ENCODE peak calls at places on chromosomes 1 and 21, in four cellular contexts. I is CD8-positive, alpha-beta T cell; Z is lung; E is H1. H is an unnamed sample.

GRCh38 chr1:152190589-152190988 is 31.6 kb upstream of the RPTN start:
- DNase-seq in I (no peak), Z (no peak), E (no peak), H (no peak)

GRCh38 chr1:29280780-29281131 is 44.4 kb downstream of the PTPRU start:
- DNase-seq in I (no peak), Z (no peak), E (no peak), H (no peak)

GRCh38 chr1:230310381-230311163 is 115.6 kb downstream of the PGBD5 start:
- DNase-seq in I (peak; percentile 83), Z (peak; percentile 77), E (no peak), H (no peak)

GRCh38 chr21:31524140-31524539 is 135.4 kb upstream of the SOD1 start:
- DNase-seq in I (no peak), Z (no peak), E (no peak), H (no peak)

GRCh38 chr1:164308101-164308500 is 250.9 kb upstream of the PBX1 start:
- DNase-seq in I (no peak), Z (no peak), E (no peak), H (no peak)

GRCh38 chr1:69191280-69191679 is 376.4 kb upstream of the LRRC7 start:
- DNase-seq in I (no peak), Z (no peak), E (no peak), H (no peak)

GRCh38 chr1:113904292-113904673 is 316 bp downstream of the AP4B1 start:
- DNase-seq in I (no peak), Z (no peak), E (no peak), H (no peak)

GRCh38 chr1:209830722-209831121 is 3.0 kb downstream of the UTP25 start:
- DNase-seq in I (no peak), Z (no peak), E (no peak), H (no peak)

GRCh38 chr1:219582310-219582709 is 30.6 kb downstream of the ZC3H11B start:
- DNase-seq in I (no peak), Z (no peak), E (no peak), H (no peak)

GRCh38 chr1:47637111-47637685 is 199.4 kb downstream of the FOXD2 start:
- DNase-seq in I (no peak), Z (no peak), E (no peak), H (no peak)

GRCh38 chr1:27752372-27752771 is 20.6 kb upstream of the STX12 start:
- DNase-seq in I (no peak), Z (no peak), E (no peak), H (no peak)

DNA sequence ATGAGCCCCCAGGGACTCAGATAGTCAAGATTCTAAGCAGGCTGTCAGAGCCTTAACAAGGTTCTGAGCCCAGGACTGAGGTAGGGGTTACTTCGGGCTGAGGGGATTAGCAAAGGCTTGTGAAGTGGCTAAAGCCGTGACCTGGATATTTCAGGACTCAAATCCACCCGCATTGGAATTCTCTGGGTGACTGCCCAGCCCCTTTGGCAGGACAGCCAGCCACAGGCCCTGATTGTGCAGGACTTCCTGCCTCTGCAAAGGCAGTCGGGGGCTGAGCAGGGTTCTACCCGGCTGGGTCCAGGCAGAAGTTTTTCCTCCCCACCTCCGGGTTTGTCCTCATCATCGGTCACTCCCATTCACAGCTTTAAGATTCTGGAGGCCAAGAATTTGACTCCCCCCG is at the start of gene PLA2G5:
- DNase-seq in I (no peak), Z (peak; percentile 50), E (no peak), H (no peak)
- H3K4me3 ChIP-seq in I (no peak within 1 kb of the TSS), Z (no peak within 1 kb of the TSS), E (no peak within 1 kb of the TSS), H (no peak within 1 kb of the TSS)

DNA sequence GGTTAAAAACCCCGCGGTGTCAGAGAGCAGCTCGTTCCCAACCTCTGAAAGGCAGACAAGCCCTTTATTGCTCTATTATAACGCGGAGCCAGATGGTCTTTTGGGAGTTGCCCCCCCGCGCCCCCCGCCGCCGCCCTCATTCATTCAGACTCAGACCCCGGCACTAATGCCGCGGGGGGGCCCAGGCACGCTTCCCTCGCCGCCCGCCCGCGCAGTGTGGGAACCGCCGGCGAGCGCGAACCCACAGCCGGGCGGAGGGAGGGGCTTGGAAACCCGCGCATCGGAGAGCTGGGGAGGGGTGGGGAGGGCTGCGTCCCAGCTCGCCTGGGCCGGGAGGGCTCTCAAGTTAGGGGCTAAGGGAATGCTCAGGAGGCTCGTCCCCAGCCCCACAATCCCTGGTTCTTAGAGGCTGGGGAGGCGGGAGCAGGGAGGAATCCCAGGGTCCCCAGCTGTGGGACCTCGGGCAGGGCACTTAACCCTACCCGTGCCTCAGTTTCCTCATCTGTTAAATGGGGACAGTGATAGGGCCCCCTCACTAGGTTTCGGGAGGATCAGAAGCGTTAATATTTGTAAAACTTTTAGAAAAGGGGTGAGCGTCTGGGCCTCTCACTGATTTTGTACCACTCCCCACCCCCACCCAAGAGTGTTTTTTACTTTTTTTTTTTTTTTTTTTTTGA is 10.9 kb upstream of the HES5 start:
- DNase-seq in I (no peak), Z (no peak), E (no peak), H (no peak)
- H3K27me3 ChIP-seq in I (no peaks in the 10 kb centered on the region), Z (no peaks in the 10 kb centered on the region), E (peaks cover 27% of the 10 kb centered on the region), H (no peaks in the 10 kb centered on the region)

GRCh38 chr1:100440075-100440809 is 87.9 kb downstream of the CDC14A start:
- DNase-seq in I (peak; percentile 81), Z (no peak), E (no peak), H (no peak)
- H3K4me3 ChIP-seq in I (no peak overlapping the region), Z (no peak overlapping the region), E (no peak overlapping the region), H (no peak overlapping the region)

GRCh38 chr1:205041121-205041758 is 1.8 kb upstream of the CNTN2 start:
- DNase-seq in I (no peak), Z (no peak), E (no peak), H (no peak)

GRCh38 chr1:205043866-205044265 is 854 bp downstream of the CNTN2 start:
- DNase-seq in I (no peak), Z (no peak), E (no peak), H (no peak)

GRCh38 chr1:205041998-205042910 is 758 bp upstream of the CNTN2 start:
- DNase-seq in I (no peak), Z (no peak), E (no peak), H (no peak)

GRCh38 chr1:205044745-205045144 is 1.7 kb downstream of the CNTN2 start:
- DNase-seq in I (no peak), Z (no peak), E (no peak), H (no peak)

GRCh38 chr1:205042911-205043806 is at the start of gene CNTN2:
- DNase-seq in I (no peak), Z (no peak), E (no peak), H (no peak)
- H3K27me3 ChIP-seq in I (peaks cover 9% of the 10 kb centered on the region), Z (peaks cover 16% of the 10 kb centered on the region), E (peaks cover 25% of the 10 kb centered on the region), H (peaks cover 4% of the 10 kb centered on the region)

DNA sequence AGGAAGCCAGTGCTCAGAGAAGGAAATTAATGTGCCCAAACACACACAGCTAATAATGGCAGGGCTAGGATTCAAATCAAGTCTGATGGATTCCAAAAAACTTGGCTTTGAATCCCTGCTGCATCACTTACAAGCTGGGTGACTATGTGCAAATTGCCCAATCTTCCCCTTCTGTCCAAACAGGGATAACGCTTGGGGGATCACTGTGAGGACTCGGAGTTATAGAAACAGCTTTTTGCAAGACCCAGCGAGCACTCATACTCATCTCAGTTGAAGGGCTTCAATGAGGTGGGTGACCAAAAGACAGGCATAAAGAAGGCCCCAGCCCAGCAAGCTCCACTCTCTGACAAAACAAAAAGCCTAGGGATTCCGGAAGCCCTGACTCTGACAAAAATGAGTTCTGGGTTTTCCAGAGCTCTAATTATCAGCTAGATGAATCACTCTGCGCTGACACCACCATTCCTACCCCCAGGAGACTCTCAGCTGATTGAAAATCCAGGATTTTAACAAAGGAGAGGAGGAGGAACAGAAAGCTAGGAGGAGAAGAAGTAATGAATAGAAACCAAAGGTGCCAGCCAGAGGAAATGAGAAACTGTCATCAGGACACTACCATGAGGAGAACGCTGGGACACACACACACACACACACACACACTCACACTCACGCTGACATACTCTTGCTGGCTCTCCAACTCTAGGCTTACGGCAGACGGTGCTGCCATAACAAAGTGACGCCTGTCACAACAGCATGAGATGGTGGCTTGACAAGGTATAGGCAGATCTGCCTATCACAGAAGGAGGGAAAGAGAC is 1.6 kb upstream of the STK40 start:
- DNase-seq in I (no peak), Z (no peak), E (no peak), H (no peak)
- H3K4me3 ChIP-seq in I (no peak overlapping the region), Z (no peak overlapping the region), E (peak overlapping the region; percentile 73), H (peak overlapping the region; percentile 59)

GRCh38 chr1:46450160-46450517 is 39.5 kb upstream of the DMBX1 start:
- DNase-seq in I (no peak), Z (no peak), E (no peak), H (no peak)
- H3K27me3 ChIP-seq in I (peaks cover 12% of the 10 kb centered on the region), Z (no peaks in the 10 kb centered on the region), E (peaks cover 86% of the 10 kb centered on the region), H (peaks cover 5% of the 10 kb centered on the region)

GRCh38 chr21:15774590-15774989 is 44.8 kb downstream of the USP25 start:
- DNase-seq in I (no peak), Z (no peak), E (no peak), H (no peak)

GRCh38 chr21:15775981-15776380 is 46.2 kb downstream of the USP25 start:
- DNase-seq in I (no peak), Z (no peak), E (no peak), H (no peak)

GRCh38 chr21:15771311-15771710 is 41.5 kb downstream of the USP25 start:
- DNase-seq in I (no peak), Z (no peak), E (no peak), H (no peak)

GRCh38 chr21:15772654-15773053 is 42.9 kb downstream of the USP25 start:
- DNase-seq in I (no peak), Z (no peak), E (no peak), H (no peak)

GRCh38 chr21:15775291-15775690 is 45.5 kb downstream of the USP25 start:
- DNase-seq in I (no peak), Z (no peak), E (no peak), H (no peak)
- H3K4me3 ChIP-seq in I (no peak overlapping the region), Z (no peak overlapping the region), E (no peak overlapping the region), H (no peak overlapping the region)

DNA sequence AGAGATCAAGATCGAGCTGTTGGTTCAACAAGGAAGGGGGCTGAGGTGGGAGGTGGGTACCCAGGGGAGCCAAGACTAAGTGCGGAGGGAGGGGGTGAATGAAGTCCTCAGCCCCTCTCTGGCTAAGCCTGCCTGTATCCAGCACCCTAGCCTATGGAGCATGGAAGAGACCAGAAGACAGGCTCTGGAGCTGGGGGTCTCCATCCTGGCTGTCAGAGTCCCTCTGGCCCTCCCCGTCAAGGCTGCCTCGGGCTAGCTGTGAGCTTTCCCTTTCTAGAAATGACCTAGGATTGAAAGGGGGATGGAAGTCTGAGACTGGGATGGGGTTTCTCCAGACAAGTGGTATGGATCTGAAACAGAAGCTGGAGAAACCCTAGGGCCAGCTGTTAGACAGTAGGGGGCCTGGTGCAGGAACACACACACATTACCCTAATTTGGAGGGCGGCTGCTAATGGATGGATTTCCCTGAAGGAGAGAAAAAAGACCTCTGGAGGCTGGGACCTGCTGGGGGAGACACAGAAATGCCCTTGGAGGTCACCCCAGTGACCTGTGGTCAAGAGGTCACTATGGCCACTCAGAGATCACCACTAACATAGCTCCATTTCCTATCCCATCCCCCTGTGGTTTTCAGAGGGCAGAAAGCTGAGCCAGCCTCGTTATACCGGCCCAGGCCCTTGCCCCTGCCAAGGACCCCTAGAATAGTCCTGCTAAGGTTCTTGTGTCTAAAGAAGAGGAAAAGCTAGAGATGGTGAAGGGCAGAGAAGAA is 107.8 kb downstream of the TMEM53 start:
- DNase-seq in I (no peak), Z (no peak), E (no peak), H (no peak)
- H3K27me3 ChIP-seq in I (no peaks in the 10 kb centered on the region), Z (no peaks in the 10 kb centered on the region), E (peaks cover 8% of the 10 kb centered on the region), H (no peaks in the 10 kb centered on the region)

GRCh38 chr1:6419803-6420593 is at the start of gene HES2:
- DNase-seq in I (no peak), Z (no peak), E (no peak), H (no peak)
- H3K4me3 ChIP-seq in I (no peak within 1 kb of the TSS), Z (no peak within 1 kb of the TSS), E (peak within 1 kb of the TSS; percentile 60), H (peak within 1 kb of the TSS; percentile 53)